ENCODE peak calls at places on chromosomes 12 and 14, in nine cellular contexts. One of them, this sample, is unnamed. For H3K36me3, the result is how much of the 10 kb centered on the place peaks cover.

GRCh38 chr14:21071225-21072041 is 1.3 kb downstream of the ARHGEF40 start:
- DNase-seq in left ventricle myocardium inferior: peak
- DNase-seq in psoas muscle: peak
- DNase-seq in lower lobe of right lung: peak
- DNase-seq in breast epithelium: peak
- DNase-seq in adipocyte: peak
- DNase-seq in PC-3: peak
- DNase-seq in fibroblast of lung: peak
- DNase-seq in pancreas: peak
- DNase-seq in this sample: peak

GRCh38 chr12:24839268-24839791 is 109.6 kb downstream of the BCAT1 start:
- DNase-seq in left ventricle myocardium inferior: no peak
- DNase-seq in adipocyte: peak
- DNase-seq in PC-3: no peak
- DNase-seq in fibroblast of lung: peak
- DNase-seq in breast epithelium: no peak
- DNase-seq in lower lobe of right lung: no peak
- DNase-seq in pancreas: no peak
- DNase-seq in psoas muscle: no peak
- DNase-seq in this sample: peak

GRCh38 chr12:130497991-130498390 is 160.3 kb downstream of the PIWIL1 start:
- DNase-seq in PC-3: no peak
- DNase-seq in breast epithelium: no peak
- DNase-seq in lower lobe of right lung: no peak
- DNase-seq in left ventricle myocardium inferior: no peak
- DNase-seq in fibroblast of lung: no peak
- DNase-seq in pancreas: no peak
- DNase-seq in adipocyte: no peak
- DNase-seq in psoas muscle: no peak
- DNase-seq in this sample: no peak

GRCh38 chr14:100571837-100572236 is 15.4 kb downstream of the BEGAIN start:
- DNase-seq in psoas muscle: no peak
- DNase-seq in fibroblast of lung: no peak
- DNase-seq in left ventricle myocardium inferior: no peak
- DNase-seq in breast epithelium: no peak
- DNase-seq in adipocyte: no peak
- DNase-seq in pancreas: no peak
- DNase-seq in PC-3: no peak
- DNase-seq in lower lobe of right lung: no peak
- DNase-seq in this sample: no peak

GRCh38 chr14:61608245-61609142 is 86.8 kb upstream of the HIF1A start:
- DNase-seq in lower lobe of right lung: no peak
- DNase-seq in pancreas: no peak
- DNase-seq in psoas muscle: no peak
- DNase-seq in left ventricle myocardium inferior: no peak
- DNase-seq in breast epithelium: no peak
- DNase-seq in PC-3: peak
- DNase-seq in adipocyte: no peak
- DNase-seq in fibroblast of lung: peak
- DNase-seq in this sample: no peak

GRCh38 chr12:50980545-50980944 is 28.2 kb downstream of the HIGD1C start:
- DNase-seq in adipocyte: no peak
- DNase-seq in lower lobe of right lung: no peak
- DNase-seq in breast epithelium: no peak
- DNase-seq in left ventricle myocardium inferior: no peak
- DNase-seq in psoas muscle: no peak
- DNase-seq in pancreas: no peak
- DNase-seq in fibroblast of lung: no peak
- DNase-seq in PC-3: no peak
- DNase-seq in this sample: no peak

GRCh38 chr12:44930972-44931600 is 55.0 kb upstream of the NELL2 start:
- DNase-seq in fibroblast of lung: peak
- DNase-seq in psoas muscle: no peak
- DNase-seq in pancreas: no peak
- DNase-seq in adipocyte: peak
- DNase-seq in PC-3: peak
- DNase-seq in lower lobe of right lung: no peak
- DNase-seq in breast epithelium: no peak
- DNase-seq in left ventricle myocardium inferior: no peak
- DNase-seq in this sample: no peak

GRCh38 chr12:124457287-124458219 is 109.9 kb downstream of the NCOR2 start:
- DNase-seq in adipocyte: peak
- DNase-seq in fibroblast of lung: peak
- DNase-seq in psoas muscle: peak
- DNase-seq in pancreas: peak
- DNase-seq in PC-3: no peak
- DNase-seq in breast epithelium: no peak
- DNase-seq in lower lobe of right lung: peak
- DNase-seq in left ventricle myocardium inferior: peak
- DNase-seq in this sample: no peak

GRCh38 chr14:96245710-96246534 is 10.1 kb upstream of the BDKRB1 start:
- DNase-seq in psoas muscle: no peak
- DNase-seq in left ventricle myocardium inferior: no peak
- DNase-seq in PC-3: no peak
- DNase-seq in fibroblast of lung: peak
- DNase-seq in lower lobe of right lung: no peak
- DNase-seq in breast epithelium: no peak
- DNase-seq in pancreas: no peak
- DNase-seq in adipocyte: peak
- DNase-seq in this sample: peak

GRCh38 chr14:68986926-68987652 is 8.0 kb upstream of the ACTN1 start:
- DNase-seq in lower lobe of right lung: no peak
- DNase-seq in pancreas: no peak
- DNase-seq in breast epithelium: no peak
- DNase-seq in left ventricle myocardium inferior: no peak
- DNase-seq in psoas muscle: no peak
- DNase-seq in fibroblast of lung: no peak
- DNase-seq in adipocyte: no peak
- DNase-seq in PC-3: no peak
- DNase-seq in this sample: no peak

GRCh38 chr14:50823051-50823762 is 7.8 kb downstream of the NIN start:
- DNase-seq in breast epithelium: no peak
- DNase-seq in fibroblast of lung: peak
- DNase-seq in lower lobe of right lung: no peak
- DNase-seq in adipocyte: no peak
- DNase-seq in pancreas: no peak
- DNase-seq in left ventricle myocardium inferior: peak
- DNase-seq in PC-3: peak
- DNase-seq in psoas muscle: no peak
- DNase-seq in this sample: peak

GRCh38 chr14:50823763-50824636 is 7.0 kb downstream of the NIN start:
- DNase-seq in breast epithelium: no peak
- DNase-seq in pancreas: peak
- DNase-seq in PC-3: no peak
- DNase-seq in fibroblast of lung: peak
- DNase-seq in adipocyte: no peak
- DNase-seq in lower lobe of right lung: no peak
- DNase-seq in left ventricle myocardium inferior: no peak
- DNase-seq in psoas muscle: no peak
- DNase-seq in this sample: no peak

GRCh38 chr14:50821471-50822464 is 9.2 kb downstream of the NIN start:
- DNase-seq in left ventricle myocardium inferior: peak
- DNase-seq in lower lobe of right lung: peak
- DNase-seq in psoas muscle: peak
- DNase-seq in fibroblast of lung: no peak
- DNase-seq in PC-3: no peak
- DNase-seq in pancreas: peak
- DNase-seq in breast epithelium: no peak
- DNase-seq in adipocyte: no peak
- DNase-seq in this sample: no peak

GRCh38 chr14:50820786-50821185 is 10.2 kb downstream of the NIN start:
- DNase-seq in fibroblast of lung: no peak
- DNase-seq in psoas muscle: no peak
- DNase-seq in PC-3: no peak
- DNase-seq in adipocyte: no peak
- DNase-seq in pancreas: no peak
- DNase-seq in breast epithelium: no peak
- DNase-seq in left ventricle myocardium inferior: no peak
- DNase-seq in lower lobe of right lung: no peak
- DNase-seq in this sample: no peak

DNA sequence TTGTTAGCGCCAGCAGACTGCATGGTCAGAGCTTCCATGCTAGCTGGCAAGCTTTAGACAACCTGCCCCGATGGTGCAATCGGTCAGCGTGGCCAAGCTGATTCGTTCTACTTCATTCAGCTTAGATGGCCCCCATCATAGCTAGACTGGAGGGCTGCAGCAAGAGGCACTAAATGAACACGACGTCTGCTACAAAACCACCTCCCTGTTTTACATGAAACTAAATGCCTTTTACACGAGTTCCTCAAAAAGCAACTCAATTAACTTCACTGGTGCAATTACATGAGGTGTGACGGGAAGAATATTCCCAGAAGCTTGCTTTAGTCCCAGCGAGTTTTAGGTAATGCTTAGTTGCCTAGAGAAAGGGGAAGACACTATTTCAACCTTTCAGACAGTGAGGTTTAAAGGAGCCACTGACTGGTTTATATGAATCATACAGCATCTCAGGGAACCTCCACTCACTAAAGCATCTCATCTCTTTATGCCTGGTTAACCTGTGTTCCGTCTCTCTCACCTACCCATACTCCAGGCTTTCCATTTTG is 8.4 kb downstream of the NIN start:
- DNase-seq in psoas muscle: peak
- DNase-seq in left ventricle myocardium inferior: no peak
- DNase-seq in lower lobe of right lung: no peak
- DNase-seq in PC-3: no peak
- DNase-seq in pancreas: no peak
- DNase-seq in breast epithelium: no peak
- DNase-seq in fibroblast of lung: no peak
- DNase-seq in adipocyte: no peak
- DNase-seq in this sample: no peak
- H3K4me3 ChIP-seq in psoas muscle: no peak
- H3K4me3 ChIP-seq in left ventricle myocardium inferior: no peak
- H3K4me3 ChIP-seq in lower lobe of right lung: no peak
- H3K4me3 ChIP-seq in PC-3: no peak
- H3K4me3 ChIP-seq in pancreas: no peak
- H3K4me3 ChIP-seq in breast epithelium: no peak
- H3K4me3 ChIP-seq in fibroblast of lung: no peak
- H3K4me3 ChIP-seq in adipocyte: no peak
- H3K4me3 ChIP-seq in this sample: no peak

GRCh38 chr14:55066223-55066622 is 14.8 kb downstream of the MAPK1IP1L start:
- DNase-seq in fibroblast of lung: no peak
- DNase-seq in adipocyte: no peak
- DNase-seq in left ventricle myocardium inferior: no peak
- DNase-seq in lower lobe of right lung: no peak
- DNase-seq in PC-3: no peak
- DNase-seq in pancreas: no peak
- DNase-seq in breast epithelium: no peak
- DNase-seq in psoas muscle: no peak
- DNase-seq in this sample: no peak
- H3K36me3 ChIP-seq in fibroblast of lung: under half
- H3K36me3 ChIP-seq in adipocyte: half or more
- H3K36me3 ChIP-seq in left ventricle myocardium inferior: under half
- H3K36me3 ChIP-seq in lower lobe of right lung: half or more
- H3K36me3 ChIP-seq in PC-3: half or more
- H3K36me3 ChIP-seq in pancreas: under half
- H3K36me3 ChIP-seq in breast epithelium: under half
- H3K36me3 ChIP-seq in psoas muscle: under half
- H3K36me3 ChIP-seq in this sample: under half

GRCh38 chr12:111056618-111057521 is 136.5 kb upstream of the MYL2 start:
- DNase-seq in fibroblast of lung: no peak
- DNase-seq in left ventricle myocardium inferior: no peak
- DNase-seq in lower lobe of right lung: no peak
- DNase-seq in breast epithelium: no peak
- DNase-seq in PC-3: peak
- DNase-seq in pancreas: no peak
- DNase-seq in adipocyte: no peak
- DNase-seq in psoas muscle: no peak
- DNase-seq in this sample: no peak
- H3K4me3 ChIP-seq in fibroblast of lung: no peak
- H3K4me3 ChIP-seq in left ventricle myocardium inferior: no peak
- H3K4me3 ChIP-seq in lower lobe of right lung: no peak
- H3K4me3 ChIP-seq in breast epithelium: no peak
- H3K4me3 ChIP-seq in PC-3: no peak
- H3K4me3 ChIP-seq in pancreas: no peak
- H3K4me3 ChIP-seq in adipocyte: no peak
- H3K4me3 ChIP-seq in psoas muscle: no peak
- H3K4me3 ChIP-seq in this sample: no peak

GRCh38 chr12:46825526-46826414 is at the start of gene SLC38A4:
- DNase-seq in fibroblast of lung: peak
- DNase-seq in psoas muscle: peak
- DNase-seq in breast epithelium: no peak
- DNase-seq in adipocyte: peak
- DNase-seq in pancreas: peak
- DNase-seq in PC-3: no peak
- DNase-seq in lower lobe of right lung: peak
- DNase-seq in left ventricle myocardium inferior: peak
- DNase-seq in this sample: no peak

GRCh38 chr12:46832084-46832704 is 6.4 kb upstream of the SLC38A4 start:
- DNase-seq in lower lobe of right lung: no peak
- DNase-seq in breast epithelium: no peak
- DNase-seq in pancreas: no peak
- DNase-seq in adipocyte: no peak
- DNase-seq in fibroblast of lung: no peak
- DNase-seq in PC-3: no peak
- DNase-seq in left ventricle myocardium inferior: no peak
- DNase-seq in psoas muscle: no peak
- DNase-seq in this sample: no peak

GRCh38 chr12:46835785-46836184 is 10.0 kb upstream of the SLC38A4 start:
- DNase-seq in lower lobe of right lung: no peak
- DNase-seq in left ventricle myocardium inferior: no peak
- DNase-seq in psoas muscle: no peak
- DNase-seq in pancreas: no peak
- DNase-seq in adipocyte: no peak
- DNase-seq in PC-3: no peak
- DNase-seq in fibroblast of lung: no peak
- DNase-seq in breast epithelium: no peak
- DNase-seq in this sample: no peak

GRCh38 chr12:46830731-46831334 is 5.0 kb upstream of the SLC38A4 start:
- DNase-seq in left ventricle myocardium inferior: no peak
- DNase-seq in fibroblast of lung: peak
- DNase-seq in PC-3: no peak
- DNase-seq in breast epithelium: no peak
- DNase-seq in psoas muscle: peak
- DNase-seq in adipocyte: peak
- DNase-seq in pancreas: peak
- DNase-seq in lower lobe of right lung: no peak
- DNase-seq in this sample: no peak

DNA sequence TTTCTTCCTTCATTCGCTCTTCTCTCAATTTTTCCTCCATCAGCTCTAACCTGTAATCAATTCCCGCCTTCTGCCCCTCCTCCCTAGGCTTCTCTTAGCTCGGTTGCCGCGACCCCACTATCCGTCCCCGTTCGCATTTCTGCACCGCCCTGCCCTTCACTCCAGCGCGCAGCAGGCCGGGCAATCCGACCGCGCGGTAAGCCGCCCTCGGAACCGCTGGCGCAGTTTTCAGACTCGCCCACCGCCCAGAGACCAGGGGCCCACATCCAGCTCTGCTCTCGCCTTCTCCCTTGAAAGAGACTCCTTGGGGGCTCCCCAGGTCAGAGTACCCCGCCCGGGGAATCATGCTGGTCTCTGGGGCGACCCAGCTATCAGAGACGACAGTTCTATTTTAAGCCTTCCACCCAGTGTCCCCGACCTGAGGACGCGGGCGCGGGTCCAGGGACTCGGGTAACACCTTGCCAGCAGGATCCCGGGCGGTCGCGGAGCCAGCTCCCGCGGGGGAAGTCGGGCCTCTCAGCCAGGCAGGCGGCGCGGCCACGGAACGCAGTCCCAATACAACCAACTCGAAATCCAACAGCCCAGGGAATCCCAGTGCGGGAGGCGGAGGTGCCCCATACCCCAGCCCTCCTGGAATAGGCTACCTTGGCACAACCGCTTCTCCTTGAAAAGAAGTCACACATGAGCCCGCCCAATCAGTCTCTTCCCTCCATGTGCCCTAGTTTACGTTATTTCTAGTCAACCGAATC is 5.7 kb upstream of the SLC38A4 start:
- DNase-seq in left ventricle myocardium inferior: peak
- DNase-seq in adipocyte: peak
- DNase-seq in pancreas: peak
- DNase-seq in psoas muscle: peak
- DNase-seq in breast epithelium: no peak
- DNase-seq in lower lobe of right lung: peak
- DNase-seq in PC-3: no peak
- DNase-seq in fibroblast of lung: peak
- DNase-seq in this sample: no peak
- H3K36me3 ChIP-seq in left ventricle myocardium inferior: under half
- H3K36me3 ChIP-seq in adipocyte: under half
- H3K36me3 ChIP-seq in pancreas: under half
- H3K36me3 ChIP-seq in psoas muscle: under half
- H3K36me3 ChIP-seq in breast epithelium: under half
- H3K36me3 ChIP-seq in lower lobe of right lung: under half
- H3K36me3 ChIP-seq in PC-3: under half
- H3K36me3 ChIP-seq in fibroblast of lung: under half
- H3K36me3 ChIP-seq in this sample: under half

This sample was measured in brain microvascular endothelial cell.